ENCODE peak calls at places on chromosomes 11 and 22, in six cellular contexts. D is NCI-H1092, P is cardiac fibroblast, R is RCC 7860, J is GF-D8, W is GM20000. C is an unnamed sample.

GRCh38 chr11:130553306-130553705 is 104.9 kb downstream of the ADAMTS15 start:
- DNase-seq in J (no peak), W (no peak), D (no peak), R (no peak), P (peak; percentile 48), C (no peak)

GRCh38 chr11:123180166-123180565 is 14.9 kb downstream of the CLMP start:
- DNase-seq in D (no peak), W (no peak), R (no peak), J (no peak), P (peak; percentile 55), C (no peak)

GRCh38 chr11:58775066-58775708 is 43.4 kb upstream of the GLYAT start:
- DNase-seq in R (no peak), J (no peak), P (no peak), D (no peak), W (no peak), C (no peak)

GRCh38 chr11:95283653-95284052 is 52.7 kb upstream of the SESN3 start:
- DNase-seq in P (peak; percentile 26), D (no peak), J (no peak), R (no peak), W (no peak), C (no peak)

GRCh38 chr22:32020117-32020516 is 22.9 kb upstream of the SLC5A1 start:
- DNase-seq in P (peak; percentile 89), R (peak; percentile 93), J (no peak), W (no peak), D (no peak), C (no peak)

GRCh38 chr11:9626778-9627394 is 37.0 kb upstream of the SWAP70 start:
- DNase-seq in P (no peak), J (no peak), W (no peak), D (no peak), R (no peak), C (no peak)

GRCh38 chr11:12802418-12803085 is 128.3 kb downstream of the TEAD1 start:
- DNase-seq in J (no peak), R (peak; percentile 98), W (no peak), D (peak; percentile 99), P (peak; percentile 69), C (no peak)

GRCh38 chr11:57459112-57460016 is 964 bp upstream of the RTN4RL2 start:
- DNase-seq in P (no peak), R (no peak), W (peak; percentile 59), J (no peak), D (no peak), C (no peak)

GRCh38 chr11:28877366-28877765 is 769.2 kb downstream of the METTL15 start:
- DNase-seq in W (no peak), P (peak; percentile 16), R (peak; percentile 20), J (no peak), D (no peak), C (no peak)

GRCh38 chr11:35289821-35290220 is 129.5 kb downstream of the SLC1A2 start:
- DNase-seq in D (no peak), R (peak; percentile 52), W (no peak), J (no peak), P (peak; percentile 89), C (no peak)

GRCh38 chr11:24356501-24356900 is 140.4 kb upstream of the LUZP2 start:
- DNase-seq in D (no peak), J (no peak), R (no peak), W (no peak), P (no peak), C (no peak)

GRCh38 chr22:46652081-46652929 is 32.1 kb downstream of the GRAMD4 start:
- DNase-seq in W (no peak), J (no peak), D (no peak), R (peak; percentile 47), P (peak; percentile 44), C (no peak)

GRCh38 chr11:123145220-123145619 is 49.8 kb downstream of the CLMP start:
- DNase-seq in D (no peak), W (no peak), J (no peak), P (peak; percentile 96), R (peak; percentile 93), C (no peak)

GRCh38 chr11:230431-230830 is 5.7 kb downstream of the SIRT3 start:
- DNase-seq in J (no peak), W (no peak), P (no peak), D (no peak), R (no peak), C (no peak)

GRCh38 chr11:57330029-57330428 is 5.3 kb upstream of the TNKS1BP1 start:
- DNase-seq in P (no peak), R (no peak), W (no peak), J (no peak), D (no peak), C (no peak)

GRCh38 chr22:43455861-43456260 is 44.0 kb downstream of the MPPED1 start:
- DNase-seq in P (no peak), R (no peak), W (no peak), D (no peak), J (no peak), C (no peak)

GRCh38 chr11:13972033-13972910 is 9.7 kb downstream of the SPON1 start:
- DNase-seq in D (no peak), R (no peak), P (no peak), J (no peak), W (no peak), C (no peak)

GRCh38 chr11:69657911-69658605 is 17.1 kb downstream of the LTO1 start:
- DNase-seq in J (no peak), D (no peak), W (no peak), P (no peak), R (no peak), C (no peak)

GRCh38 chr11:81237139-81237538 is 1496.5 kb downstream of the FAM181B start:
- DNase-seq in J (no peak), R (no peak), P (peak; percentile 40), D (peak; percentile 26), W (peak; percentile 3), C (peak; percentile 11)

GRCh38 chr11:122668562-122669090 is 13.1 kb downstream of the UBASH3B start:
- DNase-seq in W (no peak), P (peak; percentile 95), J (no peak), R (peak; percentile 52), D (no peak), C (no peak)

GRCh38 chr11:32385998-32386397 is 49.3 kb downstream of the WT1 start:
- DNase-seq in W (peak; percentile 31), P (peak; percentile 77), J (no peak), R (peak; percentile 42), D (no peak), C (no peak)

GRCh38 chr11:120383518-120384155 is 47.4 kb downstream of the ARHGEF12 start:
- DNase-seq in J (no peak), W (no peak), R (no peak), P (peak; percentile 48), D (no peak), C (no peak)

GRCh38 chr11:101158119-101158518 is 28.5 kb upstream of the PGR start:
- DNase-seq in J (no peak), W (no peak), D (no peak), R (no peak), P (no peak), C (no peak)

GRCh38 chr11:11583801-11584445 is 37.9 kb downstream of the GALNT18 start:
- DNase-seq in R (no peak), W (no peak), J (no peak), P (no peak), D (no peak), C (no peak)

GRCh38 chr11:26583550-26583949 is 11.5 kb upstream of the MUC15 start:
- DNase-seq in J (no peak), W (no peak), R (no peak), D (no peak), P (peak; percentile 87), C (peak; percentile 12)

GRCh38 chr11:118434553-118435232 is 1.6 kb upstream of the KMT2A start:
- DNase-seq in J (peak; percentile 87), R (no peak), P (no peak), W (peak; percentile 55), D (peak; percentile 57), C (no peak)

GRCh38 chr22:28989035-28989464 is 72.6 kb downstream of the C22orf31 start:
- DNase-seq in W (no peak), P (no peak), J (no peak), D (no peak), R (no peak), C (no peak)

GRCh38 chr22:38135133-38135706 is 24.7 kb upstream of the BAIAP2L2 start:
- DNase-seq in J (no peak), W (no peak), P (peak; percentile 94), D (no peak), R (peak; percentile 75), C (peak; percentile 59)

GRCh38 chr22:43443072-43443471 is 31.3 kb downstream of the MPPED1 start:
- DNase-seq in W (no peak), J (no peak), R (no peak), D (no peak), P (no peak), C (no peak)

GRCh38 chr22:40878937-40879336 is 17.0 kb upstream of the DNAJB7 start:
- DNase-seq in J (no peak), R (no peak), P (no peak), D (no peak), W (no peak), C (no peak)

GRCh38 chr11:128714881-128715280 is 21.0 kb downstream of the FLI1 start:
- DNase-seq in D (no peak), R (peak; percentile 18), W (no peak), J (no peak), P (peak; percentile 95), C (no peak)